ENCODE peak calls at places on chromosome 13, in nine cellular contexts. S, B, X, D, C, O, F, E and Z are unnamed samples.

GRCh38 chr13:41970022-41970421 is 9.1 kb upstream of the VWA8 start:
- DNase-seq in F (no peak), C (no peak), D (no peak), S (no peak), O (no peak), B (no peak), E (no peak), X (no peak), Z (no peak)

GRCh38 chr13:31912641-31913401 is 118.8 kb upstream of the FRY start:
- DNase-seq in F (peak; percentile 46), B (no peak), X (no peak), E (no peak), D (no peak), S (no peak), C (peak; percentile 1), O (no peak), Z (no peak)

GRCh38 chr13:43804461-43805070 is 17.8 kb upstream of the ENOX1 start:
- DNase-seq in B (no peak), X (no peak), E (peak; percentile 78), S (no peak), F (peak; percentile 58), O (peak; percentile 81), C (peak; percentile 72), D (peak; percentile 71), Z (no peak)

GRCh38 chr13:30299746-30300145 is 7.6 kb downstream of the KATNAL1 start:
- DNase-seq in F (peak; percentile 46), E (peak; percentile 35), X (no peak), O (no peak), S (no peak), B (no peak), D (no peak), C (no peak), Z (no peak)

GRCh38 chr13:77966671-77967070 is 48.0 kb upstream of the EDNRB start:
- DNase-seq in F (no peak), B (no peak), S (no peak), O (peak; percentile 19), X (no peak), D (no peak), C (no peak), E (no peak), Z (no peak)

GRCh38 chr13:43786472-43786765 is 353 bp downstream of the ENOX1 start:
- DNase-seq in C (no peak), X (no peak), D (no peak), E (no peak), O (no peak), B (no peak), F (no peak), S (no peak), Z (peak; percentile 22)

GRCh38 chr13:32736648-32737047 is 150.4 kb downstream of the PDS5B start:
- DNase-seq in X (no peak), O (no peak), B (no peak), C (no peak), S (no peak), E (no peak), D (no peak), F (no peak), Z (no peak)

GRCh38 chr13:87557788-87558187 is 113.4 kb upstream of the SLITRK5 start:
- DNase-seq in S (no peak), D (no peak), O (no peak), B (no peak), F (no peak), C (no peak), X (no peak), E (no peak), Z (no peak)

GRCh38 chr13:109986851-109987250 is 200.5 kb upstream of the IRS2 start:
- DNase-seq in S (no peak), F (no peak), E (no peak), B (no peak), C (no peak), X (no peak), D (no peak), O (no peak), Z (no peak)

GRCh38 chr13:109989155-109989554 is 202.8 kb upstream of the IRS2 start:
- DNase-seq in C (no peak), E (peak; percentile 82), X (no peak), S (no peak), F (peak; percentile 38), D (no peak), O (no peak), B (no peak), Z (no peak)

GRCh38 chr13:109990296-109990695 is 203.9 kb upstream of the IRS2 start:
- DNase-seq in D (no peak), O (no peak), F (no peak), B (no peak), S (no peak), E (no peak), C (no peak), X (no peak), Z (no peak)

GRCh38 chr13:109989686-109990085 is 203.3 kb upstream of the IRS2 start:
- DNase-seq in F (peak; percentile 37), X (no peak), C (no peak), O (peak; percentile 42), E (peak; percentile 72), D (no peak), B (no peak), S (no peak), Z (no peak)

GRCh38 chr13:109985871-109986270 is 199.5 kb upstream of the IRS2 start:
- DNase-seq in D (no peak), S (no peak), B (no peak), O (no peak), X (no peak), E (peak; percentile 23), F (no peak), C (no peak), Z (no peak)
- H3K4me3 ChIP-seq in D (no peak overlapping the region), S (no peak overlapping the region), B (no peak overlapping the region), O (no peak overlapping the region), X (no peak overlapping the region), E (no peak overlapping the region), F (no peak overlapping the region), C (no peak overlapping the region), Z (no peak overlapping the region)

GRCh38 chr13:36130542-36131214 is 504 bp downstream of the DCLK1 start:
- DNase-seq in O (no peak), C (peak; percentile 16), D (peak; percentile 76), E (no peak), S (peak; percentile 50), F (no peak), B (no peak), X (no peak), Z (no peak)

GRCh38 chr13:36129539-36129938 is 1.6 kb downstream of the DCLK1 start:
- DNase-seq in E (no peak), O (no peak), F (no peak), D (no peak), X (no peak), S (no peak), C (no peak), B (no peak), Z (no peak)

GRCh38 chr13:36131931-36132297 is 732 bp upstream of the DCLK1 start:
- DNase-seq in O (peak; percentile 12), F (peak; percentile 2), B (no peak), E (no peak), C (no peak), X (no peak), D (no peak), S (peak; percentile 66), Z (no peak)

GRCh38 chr13:36131215-36131930 is at the start of gene DCLK1:
- DNase-seq in C (peak; percentile 38), B (no peak), O (no peak), D (peak; percentile 85), X (no peak), S (peak; percentile 67), E (no peak), F (peak; percentile 6), Z (no peak)

DNA sequence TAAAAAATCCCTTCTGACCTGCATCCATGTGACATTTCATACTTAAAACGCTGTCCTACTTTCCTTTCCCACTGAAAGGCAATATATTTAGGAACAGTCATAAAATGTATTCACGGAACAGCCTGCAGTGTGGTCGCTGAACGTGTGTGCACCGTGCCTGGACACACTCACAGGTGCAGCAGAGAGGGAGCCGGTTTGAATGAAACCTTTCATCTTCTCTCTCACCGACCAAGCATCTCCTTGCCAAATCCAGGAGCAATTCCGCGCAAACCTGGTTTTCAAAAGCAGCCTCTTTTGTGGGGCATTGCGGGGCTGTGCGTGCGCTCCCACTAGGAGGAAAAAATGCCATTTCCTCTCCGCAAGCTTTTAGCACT is 1.0 kb downstream of the DCLK1 start:
- DNase-seq in C (no peak), F (no peak), X (no peak), O (no peak), B (no peak), S (no peak), E (no peak), D (no peak), Z (no peak)
- H3K4me3 ChIP-seq in C (no peak overlapping the region), F (peak overlapping the region; percentile 20), X (peak overlapping the region; percentile 48), O (peak overlapping the region; percentile 26), B (no peak overlapping the region), S (no peak overlapping the region), E (no peak overlapping the region), D (peak overlapping the region; percentile 69), Z (no peak overlapping the region)

GRCh38 chr13:50125556-50126377 is 110.5 kb downstream of the KCNRG start:
- DNase-seq in O (peak; percentile 89), B (peak; percentile 87), E (peak; percentile 80), F (peak; percentile 93), C (peak; percentile 91), S (peak; percentile 97), D (peak; percentile 88), X (no peak), Z (peak; percentile 96)

GRCh38 chr13:50128406-50129048 is 113.3 kb downstream of the KCNRG start:
- DNase-seq in O (no peak), E (no peak), S (no peak), D (peak; percentile 58), X (no peak), F (no peak), B (no peak), C (no peak), Z (no peak)

GRCh38 chr13:50127726-50128291 is 112.6 kb downstream of the KCNRG start:
- DNase-seq in B (no peak), O (no peak), F (no peak), E (no peak), S (no peak), C (no peak), D (peak; percentile 71), X (no peak), Z (peak; percentile 34)

GRCh38 chr13:50126378-50127016 is 111.3 kb downstream of the KCNRG start:
- DNase-seq in C (peak; percentile 41), B (no peak), S (peak; percentile 64), D (peak; percentile 48), X (no peak), O (peak; percentile 59), F (peak; percentile 58), E (peak; percentile 58), Z (peak; percentile 40)

GRCh38 chr13:50127017-50127725 is 111.9 kb downstream of the KCNRG start:
- DNase-seq in S (peak; percentile 79), C (no peak), E (peak; percentile 50), B (peak; percentile 40), D (peak; percentile 75), F (peak; percentile 25), O (peak; percentile 79), X (no peak), Z (peak; percentile 52)
- H3K4me3 ChIP-seq in S (no peak overlapping the region), C (peak overlapping the region; percentile 1), E (peak overlapping the region; percentile 23), B (peak overlapping the region; percentile 90), D (peak overlapping the region; percentile 78), F (peak overlapping the region; percentile 36), O (peak overlapping the region; percentile 56), X (peak overlapping the region; percentile 46), Z (no peak overlapping the region)

DNA sequence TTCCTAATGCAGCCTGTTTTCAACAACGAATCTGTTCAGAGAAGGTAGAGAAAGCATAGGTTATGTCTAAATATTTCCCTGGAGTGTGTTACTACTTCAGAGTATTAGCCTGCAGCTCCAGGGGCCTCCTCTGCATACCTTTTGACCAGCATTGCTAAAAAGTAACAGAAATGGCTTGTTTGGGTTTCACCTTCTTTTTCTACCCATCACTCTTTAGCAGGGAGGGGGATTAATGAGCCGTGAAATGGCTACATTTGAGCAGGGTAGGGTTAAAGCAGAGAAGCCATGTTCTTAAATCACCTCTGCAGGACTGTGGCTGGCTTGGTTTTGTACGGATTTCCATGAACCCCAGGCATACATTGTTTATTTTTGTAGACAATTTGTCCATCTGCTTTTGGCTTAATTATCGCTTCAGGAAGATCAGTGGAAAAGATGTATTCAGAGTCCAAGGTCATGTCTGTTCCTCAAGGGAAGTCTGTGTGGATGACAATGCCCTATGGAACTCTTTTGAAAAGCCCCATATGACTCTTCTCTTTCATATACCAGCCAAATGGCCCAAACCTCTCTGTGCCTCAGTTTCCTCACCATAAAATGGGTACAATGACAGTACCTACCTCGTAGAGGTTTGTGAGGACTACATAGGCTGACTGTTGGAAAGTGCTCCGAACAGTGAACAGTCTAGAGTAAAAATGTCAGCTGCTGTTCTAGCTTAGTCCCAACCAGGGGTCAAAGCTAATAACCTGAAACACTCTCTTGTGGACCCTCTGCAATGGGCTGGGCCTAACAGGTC is 104.4 kb downstream of the COL4A2 start:
- DNase-seq in C (no peak), E (no peak), O (no peak), F (no peak), S (no peak), X (no peak), B (no peak), D (no peak), Z (no peak)
- H3K4me3 ChIP-seq in C (no peak overlapping the region), E (no peak overlapping the region), O (no peak overlapping the region), F (no peak overlapping the region), S (no peak overlapping the region), X (no peak overlapping the region), B (no peak overlapping the region), D (no peak overlapping the region), Z (no peak overlapping the region)